ENCODE peak calls at places on chromosomes 2 and 18, in nine cellular contexts. D is GM12891, Z is skeletal muscle cell, C is NCI-H1930, T is NAMALWA, J is HFFc6, X is spleen, A is ELF-1, O is foreskin fibroblast. F is an unnamed sample.

GRCh38 chr2:88027709-88028389 is 11.5 kb upstream of the RNU2-63P start:
- DNase-seq in X (no peak), J (no peak), C (no peak), A (no peak), T (no peak), Z (no peak), O (no peak), D (no peak), F (no peak)

GRCh38 chr2:97730245-97730644 is 16.9 kb downstream of the ZAP70 start:
- DNase-seq in X (peak), A (no peak), O (peak), J (peak), C (no peak), Z (no peak), T (no peak), D (no peak), F (no peak)

GRCh38 chr2:215624423-215624829 is 188.6 kb upstream of the FN1 start:
- DNase-seq in A (no peak), X (no peak), Z (peak), D (no peak), O (peak), T (no peak), J (peak), C (no peak), F (no peak)

GRCh38 chr18:3213231-3214059 is 6.3 kb downstream of the MYOM1 start:
- DNase-seq in C (no peak), X (no peak), J (no peak), Z (no peak), O (no peak), D (peak), A (no peak), T (peak), F (no peak)

GRCh38 chr2:121295911-121296650 is 11.1 kb upstream of the TFCP2L1 start:
- DNase-seq in Z (no peak), O (no peak), D (no peak), X (no peak), C (no peak), T (no peak), J (no peak), A (no peak), F (no peak)

GRCh38 chr2:14587119-14587518 is 45.4 kb upstream of the LRATD1 start:
- DNase-seq in O (no peak), X (no peak), J (peak), Z (peak), D (no peak), C (no peak), T (no peak), A (no peak), F (no peak)

GRCh38 chr2:186256540-186256939 is 229.5 kb upstream of the ZC3H15 start:
- DNase-seq in Z (peak), A (no peak), C (no peak), X (no peak), O (peak), T (peak), J (peak), D (no peak), F (no peak)

GRCh38 chr2:204027105-204027504 is 90.5 kb downstream of the ICOS start:
- DNase-seq in A (no peak), D (no peak), J (no peak), X (no peak), T (peak), Z (peak), O (no peak), C (no peak), F (no peak)

GRCh38 chr2:69073928-69074575 is 61.1 kb downstream of the ANTXR1 start:
- DNase-seq in C (no peak), X (no peak), J (peak), Z (no peak), D (no peak), T (no peak), O (no peak), A (no peak), F (no peak)

GRCh38 chr2:132929786-132930185 is 259.8 kb upstream of the LYPD1 start:
- DNase-seq in O (no peak), D (no peak), A (no peak), X (no peak), T (no peak), C (no peak), J (no peak), Z (no peak), F (no peak)

GRCh38 chr18:50973367-50974126 is 5.7 kb downstream of the ELAC1 start:
- DNase-seq in O (peak), C (no peak), X (no peak), A (no peak), J (peak), T (no peak), Z (no peak), D (no peak), F (no peak)

GRCh38 chr18:9869713-9870430 is 15.9 kb upstream of the TXNDC2 start:
- DNase-seq in C (no peak), J (peak), A (peak), Z (peak), X (no peak), D (peak), O (peak), T (no peak), F (no peak)

GRCh38 chr2:173656086-173656485 is 301.4 kb downstream of the CDCA7 start:
- DNase-seq in Z (no peak), X (no peak), D (no peak), O (no peak), A (no peak), C (no peak), J (no peak), T (no peak), F (no peak)

GRCh38 chr2:128281852-128282245 is 36.8 kb downstream of the HS6ST1 start:
- DNase-seq in O (no peak), J (no peak), A (no peak), T (no peak), D (no peak), X (peak), Z (no peak), C (no peak), F (no peak)

GRCh38 chr2:28546242-28546641 is 50.4 kb downstream of the PLB1 start:
- DNase-seq in Z (no peak), T (no peak), J (no peak), C (no peak), D (no peak), A (no peak), X (no peak), O (no peak), F (no peak)

F was measured in mesothelial cell of epicardium.